ENCODE peak calls at places on chromosome 18, in four cellular contexts. Z is esophagus muscularis mucosa, E is breast epithelium, L is K562. G is an unnamed sample.

GRCh38 chr18:11516988-11517630 is 92.3 kb upstream of the SLC35G4 start:
- DNase-seq in Z (no peak), E (no peak), L (no peak), G (no peak)

GRCh38 chr18:24987271-24987932 is 364.6 kb downstream of the ZNF521 start:
- DNase-seq in Z (no peak), E (peak; percentile 34), L (no peak), G (no peak)

GRCh38 chr18:79525556-79526467 is 130.1 kb downstream of the NFATC1 start:
- DNase-seq in Z (no peak), E (peak; percentile 33), L (no peak), G (no peak)

GRCh38 chr18:80166725-80167124 is 57.7 kb downstream of the ADNP2 start:
- DNase-seq in Z (no peak), E (no peak), L (no peak), G (no peak)

GRCh38 chr18:47591429-47591828 is 339.0 kb downstream of the SMAD2 start:
- DNase-seq in Z (no peak), E (no peak), L (no peak), G (no peak)

GRCh38 chr18:57141208-57142129 is 5.4 kb upstream of the BOD1L2 start:
- DNase-seq in Z (no peak), E (no peak), L (no peak), G (no peak)

GRCh38 chr18:5975111-5975622 is 79.8 kb upstream of the TMEM200C start:
- DNase-seq in Z (no peak), E (no peak), L (no peak), G (no peak)

GRCh38 chr18:70620837-70621612 is 332.2 kb downstream of the SOCS6 start:
- DNase-seq in Z (no peak), E (no peak), L (no peak), G (no peak)

GRCh38 chr18:8411492-8411891 is 197.7 kb upstream of the RAB12 start:
- DNase-seq in Z (no peak), E (no peak), L (no peak), G (no peak)

GRCh38 chr18:48184118-48184517 is 225.1 kb downstream of the ZBTB7C start:
- DNase-seq in Z (no peak), E (no peak), L (no peak), G (no peak)

GRCh38 chr18:4319738-4320677 is 135.1 kb downstream of the DLGAP1 start:
- DNase-seq in Z (no peak), E (no peak), L (no peak), G (no peak)

GRCh38 chr18:78623142-78623541 is 356.5 kb upstream of the SALL3 start:
- DNase-seq in Z (no peak), E (no peak), L (no peak), G (no peak)

GRCh38 chr18:9401166-9401565 is 66.6 kb downstream of the TWSG1 start:
- DNase-seq in Z (no peak), E (no peak), L (no peak), G (no peak)

GRCh38 chr18:32259553-32259952 is 69.7 kb downstream of the MEP1B start:
- DNase-seq in Z (no peak), E (no peak), L (no peak), G (no peak)

GRCh38 chr18:29164993-29165599 is 988.2 kb upstream of the CDH2 start:
- DNase-seq in Z (no peak), E (no peak), L (no peak), G (no peak)

GRCh38 chr18:42860011-42860410 is 255.5 kb downstream of the RIT2 start:
- DNase-seq in Z (no peak), E (no peak), L (no peak), G (no peak)

GRCh38 chr18:40877096-40877495 is 1077.9 kb upstream of the PIK3C3 start:
- DNase-seq in Z (no peak), E (no peak), L (no peak), G (no peak)

GRCh38 chr18:79924814-79925655 is 26.4 kb downstream of the SLC66A2 start:
- DNase-seq in Z (no peak), E (peak; percentile 18), L (no peak), G (no peak)

GRCh38 chr18:6279308-6279707 is 135.4 kb downstream of the L3MBTL4 start:
- DNase-seq in Z (no peak), E (no peak), L (no peak), G (no peak)

GRCh38 chr18:35028556-35028955 is 12.7 kb upstream of the MAPRE2 start:
- DNase-seq in Z (no peak), E (no peak), L (no peak), G (no peak)

GRCh38 chr18:7438631-7439030 is 128.5 kb upstream of the PTPRM start:
- DNase-seq in Z (no peak), E (no peak), L (no peak), G (no peak)

DNA sequence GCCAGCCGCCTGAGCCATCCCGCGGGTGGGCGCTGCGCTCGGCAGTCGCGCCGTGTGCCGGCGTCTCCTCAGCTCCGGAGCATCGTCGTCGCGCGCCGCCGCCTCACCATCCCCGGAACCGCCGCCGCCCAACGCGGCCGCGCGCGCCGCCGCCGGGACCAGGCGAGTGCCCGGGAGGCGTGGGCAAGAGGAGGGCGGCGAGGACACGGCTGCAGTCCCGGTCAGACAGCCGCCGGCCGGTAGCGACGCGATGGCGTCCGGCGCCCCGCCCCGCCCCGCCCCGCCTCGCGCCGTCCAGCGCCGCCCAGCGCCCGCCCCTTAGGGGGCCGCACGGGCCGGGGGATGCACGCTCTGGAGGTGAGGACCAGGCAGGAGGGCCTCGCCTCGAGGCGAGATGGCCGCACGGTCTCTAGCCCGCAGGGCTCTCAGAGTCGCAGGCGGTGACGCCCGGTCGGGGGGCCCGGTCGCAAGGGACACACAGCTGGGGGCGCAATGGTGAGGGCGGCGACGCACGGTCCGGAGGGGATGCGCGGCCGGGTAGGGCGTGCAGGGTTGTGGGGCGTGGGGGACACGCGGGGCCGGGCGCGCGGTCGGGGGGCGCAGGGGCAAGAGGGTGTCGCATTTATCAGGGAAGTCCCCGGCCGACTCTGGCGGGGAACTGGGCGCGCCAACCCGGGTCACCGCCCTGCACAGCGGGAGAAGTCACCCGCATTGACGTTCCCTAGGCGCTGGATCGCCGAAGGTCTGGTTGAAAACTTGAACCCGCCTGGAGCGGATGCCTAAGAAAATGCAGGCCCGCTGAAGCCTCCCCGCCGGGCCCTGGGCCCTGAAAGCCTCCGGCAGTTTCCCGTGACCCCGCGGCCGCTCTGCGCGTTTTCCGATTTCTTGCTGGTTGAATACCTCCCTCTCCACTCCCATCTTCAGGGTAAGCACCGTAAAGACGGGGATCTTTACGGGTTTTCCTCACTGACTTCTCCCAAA is at the start of gene SPIRE1:
- DNase-seq in Z (no peak), E (peak; percentile 28), L (peak; percentile 82), G (no peak)
- TF ChIP-seq POLR2AphosphoS5 in Z (peak; percentile 67), E (no peak), L (no peak), G (no peak)

DNA sequence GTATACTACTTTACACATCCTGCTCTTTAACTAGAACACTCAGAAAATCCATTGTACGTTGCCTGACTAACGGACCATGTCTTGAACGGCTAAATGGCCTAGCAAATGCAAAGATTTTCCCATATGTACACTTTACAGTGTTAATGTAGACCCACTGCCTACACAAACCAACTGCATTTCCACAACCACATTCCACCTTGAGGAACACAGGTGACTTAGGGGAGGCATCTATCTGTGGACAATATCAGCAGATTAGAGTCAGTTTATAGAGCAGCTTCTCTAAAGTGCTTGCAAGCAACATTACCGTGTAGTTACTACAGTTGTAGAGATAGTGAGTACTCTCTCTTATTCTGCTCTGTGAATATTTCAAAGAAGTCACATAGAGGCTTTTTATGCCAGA is 139.6 kb downstream of the TCF4 start:
- DNase-seq in Z (no peak), E (no peak), L (no peak), G (no peak)
- H3K4me3 ChIP-seq in Z (no peak overlapping the region), E (no peak overlapping the region), L (no peak overlapping the region), G (no peak overlapping the region)

DNA sequence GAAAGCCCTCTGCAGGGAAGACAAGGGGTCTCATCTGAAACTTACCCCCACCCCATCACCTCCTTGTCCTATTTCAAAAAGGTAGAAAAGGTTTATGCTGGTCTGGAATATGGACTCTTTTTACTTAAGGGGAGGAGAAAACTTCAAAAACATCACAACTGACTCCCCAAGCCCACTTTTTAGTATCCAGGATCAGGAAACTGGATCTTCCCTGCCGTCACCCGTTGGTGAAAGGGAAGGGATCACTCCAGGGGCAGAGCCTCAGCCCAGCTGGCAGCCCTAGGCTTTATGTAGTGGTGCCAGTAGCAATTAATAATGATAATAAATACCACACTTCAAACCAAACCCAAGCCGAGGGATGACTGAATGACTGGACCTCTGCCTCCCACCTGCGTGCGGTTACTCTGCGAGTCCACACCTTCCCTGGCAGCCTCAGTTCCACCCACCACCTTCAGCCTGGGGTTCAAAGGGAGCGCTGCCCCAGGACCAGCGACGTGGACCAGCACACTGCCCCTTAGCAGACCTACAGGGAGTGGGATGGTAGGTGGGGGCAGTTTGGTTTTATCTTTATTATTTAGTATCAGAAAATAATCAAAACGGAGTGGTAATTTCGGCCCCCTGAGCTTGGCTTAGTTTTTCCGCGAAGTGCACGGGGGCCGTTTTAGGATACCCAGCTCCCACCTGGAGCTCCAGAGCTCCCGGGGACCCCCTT is 4.9 kb upstream of the GATA6 start:
- DNase-seq in Z (no peak), E (no peak), L (no peak), G (no peak)
- TF ChIP-seq POLR2AphosphoS5 in Z (no peak), E (no peak), L (no peak), G (no peak)

DNA sequence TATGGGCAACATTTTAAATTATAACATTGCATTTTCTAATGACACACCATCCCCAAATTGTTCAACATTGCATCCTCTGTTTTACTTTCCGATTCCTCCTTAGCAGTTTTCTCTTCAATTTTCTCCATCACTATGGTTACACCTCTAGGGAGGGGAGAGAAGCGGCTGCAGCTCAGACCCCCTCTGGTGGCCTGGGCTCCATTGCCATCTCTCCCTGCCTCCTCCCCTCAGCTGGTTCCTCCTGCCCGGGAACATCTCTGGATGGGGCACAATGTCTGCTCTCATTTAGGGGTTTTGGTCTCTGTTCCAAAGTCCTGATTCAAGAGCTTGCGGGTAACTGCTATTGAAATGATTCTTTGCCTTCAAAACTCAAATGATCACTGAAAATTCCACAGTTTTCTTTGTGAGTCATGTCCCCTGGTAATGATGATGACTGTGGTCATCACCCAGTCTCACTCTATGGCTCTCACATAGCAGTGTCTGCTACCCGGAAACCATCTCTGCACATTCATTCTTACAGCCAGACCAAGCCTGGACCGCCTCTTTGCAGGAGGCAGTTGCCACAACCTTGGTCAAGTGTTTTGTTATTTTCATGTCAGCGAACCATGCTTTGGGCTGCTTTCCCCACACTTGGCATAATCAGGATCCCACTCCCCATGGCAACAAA is 263.9 kb downstream of the ALPK2 start:
- DNase-seq in Z (no peak), E (no peak), L (no peak), G (no peak)
- H3K4me3 ChIP-seq in Z (no peak overlapping the region), E (no peak overlapping the region), L (no peak overlapping the region), G (no peak overlapping the region)

DNA sequence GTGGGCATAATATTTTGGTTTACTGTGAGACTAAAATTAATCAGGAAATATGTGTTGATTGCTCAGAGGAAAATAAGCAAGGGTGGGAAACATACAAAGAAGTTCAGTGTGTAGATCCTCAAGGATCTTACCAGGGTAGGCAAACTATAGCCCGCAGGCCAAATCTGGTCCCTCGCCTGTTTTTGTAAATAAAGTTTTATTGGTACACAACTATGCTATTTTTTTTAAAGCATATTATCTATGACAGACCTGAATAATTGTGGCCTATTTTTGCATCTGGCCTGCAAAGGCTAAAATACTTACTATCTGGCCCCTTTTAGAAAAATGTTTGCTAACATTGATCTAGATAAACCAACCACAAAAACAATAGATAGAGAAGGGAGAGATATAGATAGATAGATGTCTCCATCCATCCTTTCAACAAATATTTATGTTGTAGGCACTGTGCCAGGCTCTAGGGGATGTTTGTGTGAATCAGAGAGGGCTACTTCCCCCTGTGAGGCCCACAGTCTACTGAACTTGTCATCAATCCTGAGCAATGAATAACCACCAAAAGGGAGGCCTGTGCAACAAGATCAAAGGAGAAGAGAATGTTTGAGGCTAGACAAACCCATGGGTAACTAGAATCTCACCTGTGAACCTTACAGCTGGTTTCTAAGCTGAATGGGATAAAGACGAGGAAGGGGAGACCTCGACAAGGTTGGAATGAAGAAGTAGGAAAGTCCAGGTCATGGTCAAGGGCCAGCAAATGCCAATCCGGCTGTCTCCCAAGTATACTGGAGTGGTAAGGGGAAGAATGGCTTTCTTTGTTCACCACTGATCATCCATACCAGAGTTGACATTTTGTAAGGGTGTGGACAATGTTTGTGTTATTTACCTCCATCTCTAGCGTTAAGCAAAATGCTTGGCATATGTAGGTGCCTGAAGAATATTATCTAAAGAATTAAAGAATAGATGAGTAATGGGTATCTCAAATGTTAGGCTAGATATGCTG is 23.6 kb downstream of the ALPK2 start:
- DNase-seq in Z (no peak), E (no peak), L (no peak), G (no peak)
- TF ChIP-seq POLR2AphosphoS5 in Z (no peak), E (no peak), L (no peak), G (no peak)

G was measured in vagina.